ENCODE peak calls at places on chromosomes 4 and X, in nine cellular contexts. D, O, R, I, E, U, M, F and N are unnamed samples.

GRCh38 chr4:5045099-5045498 is 6.2 kb upstream of the STK32B start:
- DNase-seq in D (no peak), O (no peak), R (no peak), I (peak), E (peak), U (no peak), M (no peak), F (peak), N (peak)

GRCh38 chr4:24244663-24245519 is 339.5 kb downstream of the DHX15 start:
- DNase-seq in D (peak), O (no peak), R (no peak), I (no peak), E (peak), U (no peak), M (no peak), F (no peak), N (peak)

GRCh38 chr4:2103127-2103842 is 44.2 kb downstream of the NAT8L start:
- DNase-seq in D (no peak), O (no peak), R (no peak), I (no peak), E (no peak), U (no peak), M (no peak), F (no peak), N (no peak)

GRCh38 chr4:177485528-177485927 is 43.3 kb upstream of the AGA start:
- DNase-seq in D (peak), O (no peak), R (no peak), I (peak), E (peak), U (no peak), M (no peak), F (no peak), N (peak)

GRCh38 chrX:9293903-9294302 is 171.0 kb upstream of the TBL1X start:
- DNase-seq in D (no peak), O (no peak), R (no peak), I (no peak), E (no peak), U (no peak), M (no peak), F (no peak), N (no peak)

GRCh38 chr4:10983274-10983673 is 298.7 kb upstream of the CLNK start:
- DNase-seq in D (no peak), O (no peak), R (no peak), I (no peak), E (no peak), U (no peak), M (no peak), F (no peak), N (no peak)

GRCh38 chr4:8215001-8215427 is 15.9 kb downstream of the SH3TC1 start:
- DNase-seq in D (peak), O (no peak), R (no peak), I (no peak), E (peak), U (peak), M (no peak), F (peak), N (peak)

GRCh38 chr4:83113429-83113786 is 1.1 kb downstream of the PLAC8 start:
- DNase-seq in D (no peak), O (no peak), R (no peak), I (no peak), E (no peak), U (no peak), M (no peak), F (no peak), N (peak)

GRCh38 chr4:87580057-87580456 is 28.3 kb upstream of the DSPP start:
- DNase-seq in D (no peak), O (no peak), R (no peak), I (no peak), E (no peak), U (no peak), M (no peak), F (no peak), N (no peak)

GRCh38 chrX:13763489-13763888 is 28.9 kb downstream of the OFD1 start:
- DNase-seq in D (peak), O (peak), R (peak), I (no peak), E (no peak), U (no peak), M (peak), F (no peak), N (no peak)

GRCh38 chr4:84126061-84126787 is 372.9 kb downstream of the NKX6-1 start:
- DNase-seq in D (no peak), O (no peak), R (no peak), I (no peak), E (no peak), U (no peak), M (no peak), F (no peak), N (no peak)

GRCh38 chrX:147550217-147550616 is 361.5 kb upstream of the FMR1 start:
- DNase-seq in D (no peak), O (no peak), R (no peak), I (no peak), E (no peak), U (no peak), M (no peak), F (no peak), N (no peak)

GRCh38 chrX:153722704-153723350 is 1.4 kb downstream of the BCAP31 start:
- DNase-seq in D (no peak), O (no peak), R (no peak), I (no peak), E (peak), U (no peak), M (peak), F (peak), N (no peak)

GRCh38 chr4:38743866-38744265 is 38.9 kb downstream of the TLR10 start:
- DNase-seq in D (no peak), O (no peak), R (no peak), I (no peak), E (no peak), U (no peak), M (no peak), F (no peak), N (peak)

GRCh38 chrX:54473993-54474859 is 21.8 kb downstream of the FGD1 start:
- DNase-seq in D (no peak), O (no peak), R (no peak), I (no peak), E (no peak), U (no peak), M (no peak), F (no peak), N (no peak)

GRCh38 chr4:42927946-42928345 is 35.4 kb downstream of the GRXCR1 start:
- DNase-seq in D (no peak), O (no peak), R (no peak), I (no peak), E (no peak), U (no peak), M (no peak), F (no peak), N (no peak)

GRCh38 chrX:15816886-15817285 is 26.6 kb downstream of the ZRSR2 start:
- DNase-seq in D (peak), O (no peak), R (no peak), I (no peak), E (no peak), U (no peak), M (no peak), F (no peak), N (peak)

GRCh38 chr4:26995316-26995715 is 134.7 kb downstream of the STIM2 start:
- DNase-seq in D (no peak), O (no peak), R (no peak), I (no peak), E (no peak), U (no peak), M (no peak), F (no peak), N (no peak)

GRCh38 chrX:24341795-24342194 is 18.6 kb upstream of the SUPT20HL1 start:
- DNase-seq in D (no peak), O (no peak), R (no peak), I (peak), E (peak), U (no peak), M (no peak), F (peak), N (peak)

GRCh38 chr4:184101711-184102110 is 116.0 kb downstream of the ENPP6 start:
- DNase-seq in D (no peak), O (no peak), R (no peak), I (no peak), E (no peak), U (no peak), M (no peak), F (no peak), N (no peak)

GRCh38 chr4:155944516-155944915 is 9.2 kb downstream of the CTSO start:
- DNase-seq in D (no peak), O (no peak), R (no peak), I (no peak), E (peak), U (no peak), M (no peak), F (no peak), N (peak)

GRCh38 chr4:183905593-183906485 is 732 bp downstream of the STOX2 start:
- DNase-seq in D (peak), O (peak), R (no peak), I (peak), E (peak), U (no peak), M (peak), F (peak), N (peak)

GRCh38 chr4:42638993-42639392 is 17.9 kb downstream of the ATP8A1 start:
- DNase-seq in D (no peak), O (no peak), R (no peak), I (no peak), E (no peak), U (no peak), M (no peak), F (no peak), N (no peak)

GRCh38 chr4:78613522-78614311 is 62.1 kb downstream of the ANXA3 start:
- DNase-seq in D (no peak), O (no peak), R (no peak), I (no peak), E (no peak), U (no peak), M (no peak), F (no peak), N (no peak)

GRCh38 chr4:36243355-36244256 is 708 bp downstream of the ARAP2 start:
- DNase-seq in D (peak), O (peak), R (no peak), I (no peak), E (peak), U (no peak), M (peak), F (no peak), N (no peak)

GRCh38 chr4:9703391-9703790 is 78.0 kb upstream of the DRD5 start:
- DNase-seq in D (peak), O (peak), R (peak), I (peak), E (peak), U (peak), M (peak), F (peak), N (peak)

GRCh38 chr4:93743638-93744037 is 84.9 kb upstream of the ATOH1 start:
- DNase-seq in D (no peak), O (no peak), R (no peak), I (no peak), E (no peak), U (no peak), M (no peak), F (no peak), N (no peak)

GRCh38 chr4:16270654-16271328 is 44.5 kb upstream of the TAPT1 start:
- DNase-seq in D (no peak), O (no peak), R (no peak), I (no peak), E (no peak), U (no peak), M (no peak), F (no peak), N (no peak)
- TF ChIP-seq CTCF in D (peak), O (peak), R (peak), I (peak), E (peak), U (no peak), M (no peak), F (peak), N (peak)

DNA sequence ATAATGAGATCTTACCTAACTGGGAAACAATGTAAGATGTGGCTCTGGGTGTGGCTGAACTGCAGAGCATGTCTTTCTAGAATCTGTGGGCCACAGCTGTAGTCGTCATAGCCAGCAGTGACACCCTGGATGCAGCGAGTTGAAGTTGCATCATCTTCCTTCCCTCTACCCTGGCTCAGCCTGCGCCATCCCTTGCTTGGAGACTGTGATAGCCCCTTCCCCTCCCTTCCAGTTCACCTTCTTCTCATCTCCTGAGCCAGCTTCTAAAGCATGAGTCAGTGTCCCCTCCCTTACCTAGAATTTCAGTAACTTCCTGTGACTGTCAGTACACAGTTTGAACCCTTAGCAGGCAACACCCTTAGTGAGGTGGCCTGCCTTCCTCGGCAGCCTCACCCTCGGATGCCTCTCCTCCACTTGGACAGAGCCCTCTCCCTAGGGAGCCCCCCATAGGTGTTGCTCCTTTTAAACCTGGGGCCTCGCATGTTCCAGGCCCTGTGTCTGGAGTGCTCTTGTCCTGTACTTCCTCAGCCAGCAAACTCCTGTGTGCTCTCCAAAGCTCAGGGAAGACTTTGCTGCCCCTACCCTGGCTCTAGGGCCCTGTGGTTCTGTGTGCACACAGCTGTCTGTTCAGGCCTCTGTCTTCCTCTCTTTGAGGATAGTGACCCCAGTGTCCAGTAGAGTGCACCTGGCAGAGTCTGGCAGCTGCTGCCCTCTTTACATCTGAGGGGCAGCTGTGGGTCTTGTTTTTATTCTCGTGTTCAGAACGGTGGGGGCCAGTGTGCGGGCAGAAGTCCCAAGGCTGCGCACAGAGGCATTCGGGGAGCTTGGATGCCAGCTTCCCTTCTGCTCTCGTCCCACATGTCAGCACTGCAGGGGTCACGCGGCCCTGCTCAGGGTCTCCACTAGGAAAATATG is 43.7 kb upstream of the TADA2B start:
- DNase-seq in D (no peak), O (no peak), R (no peak), I (no peak), E (no peak), U (peak), M (no peak), F (no peak), N (no peak)
- H3K4me3 ChIP-seq in D (no peak), O (no peak), R (no peak), I (no peak), E (no peak), U (no peak), M (no peak), F (no peak), N (no peak)

GRCh38 chr4:25580633-25581467 is 74.8 kb upstream of the SLC34A2 start:
- DNase-seq in D (no peak), O (no peak), R (no peak), I (no peak), E (no peak), U (no peak), M (no peak), F (no peak), N (no peak)
- TF ChIP-seq CTCF in D (no peak), O (no peak), R (no peak), I (no peak), E (no peak), U (no peak), M (no peak), F (no peak), N (no peak)

DNA sequence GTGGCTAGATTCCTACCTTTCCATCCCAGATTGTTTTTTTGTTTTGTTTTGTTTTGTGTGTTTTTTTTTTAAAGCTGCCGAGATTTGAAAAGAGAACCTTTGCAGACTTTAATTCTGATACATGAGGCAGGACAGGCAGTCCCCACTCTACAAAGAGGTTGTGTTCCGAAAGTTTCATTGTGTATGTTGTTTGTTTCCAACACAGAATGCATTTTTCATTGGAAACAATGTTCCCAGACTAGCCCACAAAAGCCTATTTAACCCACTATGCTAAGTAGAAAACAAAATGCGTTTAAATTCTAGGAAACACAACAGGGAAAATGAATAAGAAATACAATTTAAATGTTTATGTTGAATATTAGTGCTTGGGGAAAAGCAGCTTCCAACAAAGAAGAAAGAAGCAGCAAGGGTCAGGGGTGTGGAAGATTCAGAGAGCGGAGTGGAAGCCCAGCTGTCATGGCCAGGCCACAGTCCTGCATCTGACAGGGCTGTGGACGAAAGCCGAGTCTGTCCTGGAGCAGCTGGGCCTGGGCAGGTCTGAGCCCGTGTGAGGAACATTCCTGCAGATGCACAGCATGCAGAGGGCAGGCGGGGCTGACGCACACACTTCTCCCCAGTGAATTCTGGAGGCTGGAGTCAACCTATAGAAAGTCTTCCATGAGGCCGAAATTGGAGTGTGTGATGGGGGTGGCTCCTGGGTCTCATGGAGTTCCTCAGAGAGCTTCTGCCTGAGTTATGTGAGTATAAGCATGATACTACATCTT is 12.4 kb upstream of the SETD7 start:
- DNase-seq in D (no peak), O (no peak), R (no peak), I (peak), E (no peak), U (no peak), M (no peak), F (no peak), N (no peak)
- H3K4me3 ChIP-seq in D (no peak), O (peak), R (no peak), I (no peak), E (no peak), U (no peak), M (no peak), F (no peak), N (no peak)

DNA sequence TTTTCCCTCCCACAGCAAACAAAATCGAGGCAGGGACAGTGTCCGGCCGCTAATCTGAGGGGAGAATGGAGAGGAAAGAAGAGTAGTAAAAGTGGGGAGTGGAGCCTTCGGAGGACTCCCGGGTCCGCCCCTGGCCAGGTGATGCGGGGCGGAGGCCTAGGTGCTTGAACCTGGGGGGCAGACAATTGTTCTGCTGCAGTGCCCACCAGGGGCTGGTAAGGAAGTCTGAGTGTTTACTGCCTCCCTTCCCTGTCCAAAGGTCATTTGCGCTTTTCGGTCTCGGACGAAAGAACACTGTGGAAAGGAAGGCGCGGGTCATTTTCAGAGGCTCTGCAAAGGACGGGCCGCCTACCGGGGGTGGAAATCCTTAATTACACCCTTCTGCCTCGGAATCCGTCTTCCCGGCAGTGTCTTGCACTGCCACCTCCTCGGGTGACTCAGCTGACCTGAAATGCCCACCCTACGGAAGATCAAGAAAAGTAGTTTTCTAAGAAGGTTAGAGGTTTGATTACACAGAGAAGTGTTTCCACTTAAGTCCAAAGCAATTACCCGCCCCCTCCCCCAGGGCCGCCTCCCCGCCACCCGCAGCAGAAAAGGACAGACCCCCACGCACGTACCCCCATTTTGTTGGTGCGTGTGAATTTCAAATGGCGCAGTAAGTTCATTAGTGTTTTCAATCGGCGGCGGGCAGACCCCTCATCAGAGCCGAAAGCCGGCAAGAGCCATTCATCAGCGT is 99.9 kb upstream of the TENM3 start:
- DNase-seq in D (peak), O (no peak), R (no peak), I (no peak), E (peak), U (no peak), M (no peak), F (no peak), N (peak)
- TF ChIP-seq CTCF in D (no peak), O (no peak), R (no peak), I (no peak), E (peak), U (no peak), M (no peak), F (no peak), N (no peak)